ENCODE peak calls at places on chromosomes 2 and 18, in eight cellular contexts. I is A549, C is GM23338, O is SK-N-SH, P is HCT116, E is HepG2, N is HL-60, R is GM12878. X is an unnamed sample.

GRCh38 chr2:17470855-17471641 is 47.2 kb downstream of the RAD51AP2 start:
- DNase-seq in I (peak; percentile 2), E (peak; percentile 71), N (no peak), C (peak; percentile 87), R (peak; percentile 4), P (peak; percentile 44), O (peak; percentile 5), X (peak; percentile 20)

GRCh38 chr2:179657068-179657467 is 204.3 kb downstream of the ZNF385B start:
- DNase-seq in P (no peak), C (no peak), O (no peak), I (no peak), N (no peak), R (no peak), E (peak; percentile 23), X (no peak)

GRCh38 chr2:27966466-27966865 is 75.9 kb downstream of the BABAM2 start:
- DNase-seq in P (no peak), I (no peak), C (no peak), E (no peak), O (peak; percentile 9), R (no peak), N (no peak), X (no peak)

GRCh38 chr2:207224814-207225482 is 59.2 kb upstream of the KLF7 start:
- DNase-seq in E (no peak), N (no peak), P (no peak), I (no peak), R (no peak), O (no peak), C (peak; percentile 5), X (no peak)

GRCh38 chr2:68252407-68253210 is at the start of gene PPP3R1:
- DNase-seq in C (peak; percentile 95), E (peak; percentile 91), R (peak; percentile 85), O (peak; percentile 95), N (peak; percentile 88), P (peak; percentile 85), I (peak; percentile 80), X (peak; percentile 92)

GRCh38 chr18:47484068-47484467 is 232.6 kb upstream of the SKOR2 start:
- DNase-seq in C (no peak), R (no peak), I (no peak), N (no peak), O (no peak), E (no peak), P (no peak), X (no peak)

GRCh38 chr18:31512203-31512764 is 14.3 kb downstream of the DSG2 start:
- DNase-seq in P (no peak), E (peak; percentile 97), I (peak; percentile 58), R (no peak), C (no peak), N (no peak), O (no peak), X (no peak)

GRCh38 chr18:23822590-23823385 is 133.5 kb downstream of the LAMA3 start:
- DNase-seq in O (no peak), R (no peak), P (no peak), E (no peak), N (no peak), C (peak; percentile 43), I (no peak), X (no peak)

GRCh38 chr2:5125017-5125730 is 567.0 kb upstream of the SOX11 start:
- DNase-seq in N (no peak), P (no peak), C (peak; percentile 44), E (no peak), R (no peak), I (no peak), O (no peak), X (no peak)

GRCh38 chr2:200383380-200384110 is 77.1 kb downstream of the SPATS2L start:
- DNase-seq in O (no peak), P (no peak), N (no peak), I (no peak), E (no peak), C (peak; percentile 55), R (peak; percentile 60), X (no peak)

DNA sequence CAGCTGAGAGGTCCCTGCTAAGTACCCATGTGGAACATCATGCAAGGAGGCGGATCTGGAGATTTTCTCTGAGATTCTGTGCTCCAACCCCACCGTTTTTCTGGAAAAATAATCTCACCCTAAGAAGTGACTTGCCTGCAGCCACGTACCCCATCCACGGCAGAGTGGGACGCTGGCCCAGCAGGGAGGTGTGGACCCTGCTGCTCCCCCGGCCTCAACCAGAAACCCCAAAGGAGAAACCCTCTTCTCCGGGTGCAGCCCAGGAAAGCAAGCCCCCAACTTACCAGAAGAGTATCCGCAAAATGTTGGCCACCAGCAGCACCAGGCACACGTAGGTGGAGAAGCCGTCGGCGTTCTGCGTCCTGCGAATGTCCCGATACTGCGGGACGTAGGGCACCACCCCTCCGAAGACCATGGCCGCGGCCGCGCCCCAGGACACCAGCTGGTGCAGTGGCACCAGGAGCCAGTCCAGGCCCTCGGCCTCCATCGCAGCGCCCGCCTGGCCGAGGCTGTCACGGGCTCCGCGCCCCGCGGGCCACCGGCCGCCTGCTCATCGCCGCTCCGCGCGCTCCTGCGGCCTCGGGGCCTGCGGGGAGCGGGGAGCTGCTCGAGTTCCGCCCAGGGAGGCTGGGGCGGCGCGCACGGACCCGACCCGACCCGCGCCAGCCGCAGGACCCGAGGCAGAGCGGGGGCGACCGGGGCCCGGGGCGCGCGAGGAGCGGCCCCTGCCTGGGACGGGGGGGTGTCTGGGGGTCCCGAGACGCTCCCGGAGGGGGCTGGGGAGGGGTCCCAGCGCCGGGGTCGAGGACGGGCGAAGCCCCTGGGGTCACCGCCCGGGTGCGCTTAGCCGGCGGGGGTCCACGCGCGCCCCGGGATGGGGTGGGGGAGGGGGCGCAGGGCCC is 762 bp downstream of the SLC66A2 start:
- DNase-seq in I (peak; percentile 25), N (no peak), O (peak; percentile 84), P (no peak), E (no peak), C (peak; percentile 63), R (no peak), X (peak; percentile 22)
- TF ChIP-seq REST in I (no peak), N (no peak), O (no peak), P (no peak), E (no peak), C (no peak), R (no peak), X (no peak)

GRCh38 chr18:44740000-44740399 is 59.3 kb downstream of the SETBP1 start:
- DNase-seq in R (no peak), E (no peak), O (no peak), N (no peak), C (peak; percentile 20), P (no peak), I (no peak), X (no peak)

GRCh38 chr18:44742126-44742525 is 61.4 kb downstream of the SETBP1 start:
- DNase-seq in O (no peak), E (no peak), I (no peak), R (no peak), N (no peak), C (no peak), P (no peak), X (no peak)

GRCh38 chr18:44742741-44743311 is 62.1 kb downstream of the SETBP1 start:
- DNase-seq in P (no peak), E (no peak), N (no peak), C (peak; percentile 5), O (peak; percentile 66), R (no peak), I (no peak), X (no peak)

GRCh38 chr18:44741551-44741950 is 60.9 kb downstream of the SETBP1 start:
- DNase-seq in P (no peak), I (no peak), E (no peak), N (no peak), R (no peak), C (no peak), O (no peak), X (no peak)

DNA sequence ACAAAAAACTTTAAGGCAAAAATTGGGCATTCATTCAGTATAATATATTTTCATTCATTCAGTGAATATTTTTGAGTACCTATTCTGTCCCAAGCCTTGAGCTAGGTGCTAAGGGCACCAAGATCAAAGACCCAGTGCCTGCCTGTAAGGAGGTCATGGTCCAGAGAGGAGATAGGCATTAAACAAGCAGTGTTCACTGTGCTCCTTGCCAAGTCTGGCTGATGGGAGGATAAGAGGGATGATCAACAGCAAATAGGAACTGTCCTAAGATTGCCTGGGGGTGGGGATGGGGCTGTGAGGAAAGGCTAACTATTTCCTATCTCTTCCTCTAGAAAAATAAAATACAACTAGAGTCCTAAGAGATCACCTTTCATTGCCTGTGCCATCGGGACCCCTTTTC is 60.4 kb downstream of the SETBP1 start:
- DNase-seq in I (no peak), O (no peak), E (no peak), C (no peak), P (no peak), N (no peak), R (no peak), X (no peak)
- TF ChIP-seq REST in I (no peak), O (no peak), E (no peak), C (no peak), P (no peak), N (no peak), R (no peak), X (no peak)

DNA sequence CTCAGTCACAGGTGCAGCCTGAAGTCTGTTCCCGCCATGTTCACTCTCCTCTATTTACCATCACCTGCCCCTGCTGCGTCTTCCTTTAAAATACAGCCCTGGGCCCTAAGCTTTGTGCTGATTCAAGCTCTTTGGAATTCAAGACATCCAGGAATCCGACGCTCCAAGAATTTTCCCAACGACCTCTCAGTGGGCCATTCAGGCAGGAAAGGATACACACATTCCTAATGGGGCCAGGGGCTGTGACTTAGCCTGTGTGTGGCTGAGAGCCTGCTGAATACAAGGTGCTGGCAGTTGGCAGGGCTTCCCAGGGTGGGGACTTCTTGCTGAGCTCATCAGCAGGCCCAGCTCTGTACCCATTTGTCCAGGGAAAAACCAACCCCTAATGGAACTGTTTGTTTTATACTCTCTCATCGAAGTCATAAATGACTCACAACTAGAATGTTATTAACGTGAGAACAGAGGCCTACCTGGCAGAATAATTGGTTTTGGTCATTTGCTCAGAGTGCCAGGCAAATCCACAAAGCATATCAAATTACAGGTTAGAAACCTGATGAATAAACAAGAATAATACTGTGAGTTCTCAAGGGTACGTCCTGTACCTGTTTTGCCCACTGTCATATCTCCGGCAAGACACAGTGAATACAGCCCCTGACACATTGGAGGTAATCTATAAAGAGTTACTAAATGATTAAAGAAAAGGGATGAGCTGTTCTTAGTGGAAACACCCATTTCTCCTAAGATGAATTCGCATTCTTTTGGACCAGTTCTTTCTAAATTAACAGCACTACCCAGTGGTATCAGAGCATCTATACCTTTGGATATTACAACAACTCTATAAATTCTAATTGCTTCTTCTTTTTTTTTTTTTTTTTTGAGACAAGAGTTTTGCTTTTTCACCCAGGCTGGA is 12.6 kb upstream of the KCMF1 start:
- DNase-seq in O (no peak), E (peak; percentile 80), N (no peak), I (peak; percentile 96), C (peak; percentile 100), P (peak; percentile 93), R (no peak), X (no peak)
- TF ChIP-seq REST in O (peak; percentile 67), E (no peak), N (no peak), I (no peak), C (peak; percentile 27), P (no peak), R (no peak), X (no peak)

DNA sequence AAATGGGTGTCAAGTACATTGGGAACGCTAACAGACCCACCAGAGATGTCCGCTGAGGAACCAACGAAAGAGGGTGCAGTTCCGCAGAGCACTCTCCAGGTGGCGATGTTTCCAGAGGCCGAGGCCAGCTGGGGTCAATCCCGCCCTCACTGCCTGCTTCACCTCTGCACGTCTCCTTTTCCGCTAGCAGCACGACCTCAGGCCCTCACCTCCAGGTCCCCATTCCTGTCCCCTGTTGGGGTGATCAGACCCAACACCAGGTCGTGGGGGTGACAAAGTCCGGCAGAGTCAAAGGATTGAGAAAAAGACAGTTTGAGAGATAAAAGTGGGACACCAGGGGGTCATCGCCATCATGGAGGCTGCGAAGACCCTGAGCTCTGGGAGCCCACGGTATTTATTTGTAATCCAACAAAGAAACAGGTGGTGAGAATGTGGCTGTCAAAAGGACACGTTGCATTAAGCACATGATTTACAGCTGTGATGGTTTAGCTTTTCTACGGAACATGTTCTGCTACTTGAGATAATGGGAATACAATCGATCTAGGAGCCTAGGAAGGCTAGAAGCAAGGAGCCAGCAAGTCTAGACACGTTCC is 27.3 kb downstream of the ZAP70 start:
- DNase-seq in E (peak; percentile 54), C (peak; percentile 88), O (peak; percentile 85), R (no peak), P (peak; percentile 29), I (peak; percentile 80), N (peak; percentile 44), X (peak; percentile 83)
- TF ChIP-seq REST in E (no peak), C (no peak), O (no peak), R (no peak), P (no peak), I (no peak), N (no peak), X (no peak)